ENCODE peak calls at places on chromosomes 12 and 14, in nine cellular contexts. G is SK-N-SH; J is heart left ventricle; P is activated CD8-positive, alpha-beta T cell treated with anti-CD3 and anti-CD28 coated beads, Interleukin-2, amount 10 ng/mL, durations not matched to agents 7 days and 5 days; O is Calu3; C is heart right ventricle; Q is effector CD4-positive, alpha-beta T cell; Y is activated CD4-positive, alpha-beta memory T cell treated with anti-CD3 and anti-CD28 coated beads, Interleukin-2, amount 10 ng/mL, durations not matched to agents 7 days and 5 days; T is activated CD4-positive, alpha-beta T cell treated with anti-CD3 and anti-CD28 coated beads for 1 hour. U is an unnamed sample.

GRCh38 chr12:26120561-26121274 is 4.1 kb downstream of the BHLHE41 start:
- DNase-seq in G (no peak), J (no peak), P (no peak), O (no peak), C (no peak), Q (no peak), Y (no peak), T (no peak), U (no peak)

GRCh38 chr12:105239304-105239703 is 3.3 kb upstream of the APPL2 start:
- DNase-seq in G (no peak), J (no peak), P (no peak), O (no peak), C (no peak), Q (no peak), Y (no peak), T (no peak), U (no peak)

GRCh38 chr12:108798551-108799221 is 58.7 kb downstream of the SSH1 start:
- DNase-seq in G (no peak), J (no peak), P (no peak), O (no peak), C (no peak), Q (no peak), Y (no peak), T (no peak), U (no peak)

GRCh38 chr14:97346675-97347074 is 549.5 kb downstream of the VRK1 start:
- DNase-seq in G (no peak), J (no peak), P (no peak), O (no peak), C (no peak), Q (no peak), Y (no peak), T (no peak), U (no peak)

GRCh38 chr14:100476012-100476822 is 111.0 kb downstream of the BEGAIN start:
- DNase-seq in G (no peak), J (no peak), P (no peak), O (peak; percentile 71), C (no peak), Q (no peak), Y (no peak), T (no peak), U (no peak)

GRCh38 chr12:129696405-129696804 is 207.4 kb downstream of the TMEM132D start:
- DNase-seq in G (no peak), J (no peak), P (no peak), O (no peak), C (no peak), Q (no peak), Y (no peak), T (no peak), U (no peak)

GRCh38 chr12:106040521-106040920 is 98.2 kb downstream of the NUAK1 start:
- DNase-seq in G (no peak), J (no peak), P (no peak), O (no peak), C (no peak), Q (no peak), Y (no peak), T (no peak), U (no peak)

GRCh38 chr14:90447720-90448497 is 51.1 kb downstream of the CALM1 start:
- DNase-seq in G (no peak), J (no peak), P (no peak), O (no peak), C (no peak), Q (no peak), Y (no peak), T (no peak), U (no peak)

GRCh38 chr14:71764701-71765347 is 167.4 kb upstream of the RGS6 start:
- DNase-seq in G (no peak), J (no peak), P (no peak), O (no peak), C (no peak), Q (no peak), Y (no peak), T (no peak), U (no peak)

GRCh38 chr12:132373967-132374820 is 44.8 kb upstream of the GALNT9 start:
- DNase-seq in G (no peak), J (no peak), P (no peak), O (no peak), C (no peak), Q (no peak), Y (no peak), T (no peak), U (no peak)

GRCh38 chr14:64682173-64682710 is 22.0 kb upstream of the PLEKHG3 start:
- DNase-seq in G (no peak), J (peak; percentile 77), P (no peak), O (no peak), C (peak; percentile 71), Q (no peak), Y (no peak), T (no peak), U (no peak)

GRCh38 chr12:104488383-104488782 is 31.6 kb downstream of the CHST11 start:
- DNase-seq in G (no peak), J (no peak), P (no peak), O (no peak), C (no peak), Q (no peak), Y (no peak), T (no peak), U (no peak)

GRCh38 chr14:93239869-93240677 is 33.0 kb downstream of the UBR7 start:
- DNase-seq in G (no peak), J (no peak), P (no peak), O (peak; percentile 69), C (no peak), Q (no peak), Y (no peak), T (no peak), U (no peak)

GRCh38 chr12:50132505-50133135 is 20.6 kb downstream of the COX14 start:
- DNase-seq in G (peak; percentile 38), J (no peak), P (no peak), O (no peak), C (no peak), Q (no peak), Y (no peak), T (no peak), U (no peak)

GRCh38 chr14:28272270-28272669 is 494.3 kb upstream of the FOXG1 start:
- DNase-seq in G (no peak), J (no peak), P (no peak), O (no peak), C (no peak), Q (no peak), Y (no peak), T (no peak), U (no peak)

U was measured in natural killer cell.